ENCODE peak calls at places on chromosomes 4 and X, in four cellular contexts. One of them, this sample, is unnamed.

GRCh38 chr4:74311696-74312313 is 3.5 kb downstream of the EPGN start:
- DNase-seq in AG09309: no peak
- DNase-seq in AML-193: peak
- DNase-seq in SK-MEL-5: peak
- DNase-seq in this sample: peak

GRCh38 chr4:74098628-74098995 is 383 bp downstream of the CXCL2 start:
- DNase-seq in SK-MEL-5: no peak
- DNase-seq in AG09309: no peak
- DNase-seq in AML-193: no peak
- DNase-seq in this sample: peak

GRCh38 chrX:96474357-96475125 is 210.1 kb upstream of the DIAPH2 start:
- DNase-seq in SK-MEL-5: no peak
- DNase-seq in AG09309: no peak
- DNase-seq in AML-193: no peak
- DNase-seq in this sample: no peak

GRCh38 chr4:130722370-130722769 is 1626.4 kb downstream of the C4orf33 start:
- DNase-seq in AML-193: no peak
- DNase-seq in SK-MEL-5: no peak
- DNase-seq in AG09309: no peak
- DNase-seq in this sample: no peak

GRCh38 chr4:176271749-176272148 is 2.7 kb upstream of the ASB5 start:
- DNase-seq in SK-MEL-5: no peak
- DNase-seq in AG09309: no peak
- DNase-seq in AML-193: no peak
- DNase-seq in this sample: no peak

GRCh38 chr4:101140228-101140627 is 207.1 kb downstream of the PPP3CA start:
- DNase-seq in AML-193: no peak
- DNase-seq in SK-MEL-5: no peak
- DNase-seq in AG09309: no peak
- DNase-seq in this sample: no peak

GRCh38 chr4:38177035-38177791 is 217.0 kb downstream of the PTTG2 start:
- DNase-seq in AG09309: no peak
- DNase-seq in AML-193: no peak
- DNase-seq in SK-MEL-5: no peak
- DNase-seq in this sample: peak

GRCh38 chr4:86855572-86855971 is 6.4 kb upstream of the SLC10A6 start:
- DNase-seq in SK-MEL-5: peak
- DNase-seq in AG09309: peak
- DNase-seq in AML-193: no peak
- DNase-seq in this sample: no peak

GRCh38 chr4:111960241-111960667 is 185.0 kb upstream of the FAM241A start:
- DNase-seq in AML-193: no peak
- DNase-seq in AG09309: peak
- DNase-seq in SK-MEL-5: peak
- DNase-seq in this sample: peak

GRCh38 chr4:41189669-41190068 is 24.7 kb downstream of the APBB2 start:
- DNase-seq in AG09309: no peak
- DNase-seq in SK-MEL-5: no peak
- DNase-seq in AML-193: no peak
- DNase-seq in this sample: no peak

GRCh38 chrX:7943600-7944245 is 16.5 kb upstream of the PNPLA4 start:
- DNase-seq in AG09309: no peak
- DNase-seq in SK-MEL-5: no peak
- DNase-seq in AML-193: no peak
- DNase-seq in this sample: no peak

GRCh38 chr4:151157543-151157942 is 58.1 kb downstream of the RPS3A start:
- DNase-seq in AG09309: no peak
- DNase-seq in AML-193: no peak
- DNase-seq in SK-MEL-5: no peak
- DNase-seq in this sample: no peak

GRCh38 chr4:48343035-48343434 is 1.7 kb downstream of the SLAIN2 start:
- DNase-seq in AG09309: no peak
- DNase-seq in SK-MEL-5: no peak
- DNase-seq in AML-193: no peak
- DNase-seq in this sample: peak

GRCh38 chrX:111041018-111041462 is 55.0 kb upstream of the PAK3 start:
- DNase-seq in AML-193: peak
- DNase-seq in AG09309: peak
- DNase-seq in SK-MEL-5: peak
- DNase-seq in this sample: peak

GRCh38 chrX:121146059-121146628 is 98.7 kb downstream of the GLUD2 start:
- DNase-seq in AML-193: no peak
- DNase-seq in SK-MEL-5: no peak
- DNase-seq in AG09309: no peak
- DNase-seq in this sample: peak

GRCh38 chrX:133869270-133869669 is 116.1 kb downstream of the GPC3 start:
- DNase-seq in SK-MEL-5: no peak
- DNase-seq in AML-193: no peak
- DNase-seq in AG09309: no peak
- DNase-seq in this sample: no peak

GRCh38 chr4:15118281-15118680 is 116.0 kb downstream of the CPEB2 start:
- DNase-seq in SK-MEL-5: no peak
- DNase-seq in AG09309: no peak
- DNase-seq in AML-193: no peak
- DNase-seq in this sample: peak

GRCh38 chrX:132909643-132910042 is 48.8 kb downstream of the HS6ST2 start:
- DNase-seq in AML-193: no peak
- DNase-seq in AG09309: no peak
- DNase-seq in SK-MEL-5: no peak
- DNase-seq in this sample: peak

GRCh38 chr4:6239968-6240367 is 29.7 kb upstream of the WFS1 start:
- DNase-seq in AG09309: no peak
- DNase-seq in AML-193: no peak
- DNase-seq in SK-MEL-5: no peak
- DNase-seq in this sample: no peak

GRCh38 chr4:88457307-88458090 is 580 bp downstream of the HERC5 start:
- DNase-seq in AML-193: no peak
- DNase-seq in AG09309: no peak
- DNase-seq in SK-MEL-5: no peak
- DNase-seq in this sample: peak

GRCh38 chr4:183449193-183449888 is 4.9 kb downstream of the CDKN2AIP start:
- DNase-seq in AG09309: no peak
- DNase-seq in AML-193: no peak
- DNase-seq in SK-MEL-5: no peak
- DNase-seq in this sample: no peak

GRCh38 chr4:90000995-90001394 is 106.3 kb downstream of the MMRN1 start:
- DNase-seq in SK-MEL-5: no peak
- DNase-seq in AML-193: no peak
- DNase-seq in AG09309: no peak
- DNase-seq in this sample: no peak

GRCh38 chr4:146582864-146583263 is 55.8 kb upstream of the POU4F2 start:
- DNase-seq in SK-MEL-5: peak
- DNase-seq in AG09309: no peak
- DNase-seq in AML-193: peak
- DNase-seq in this sample: peak